ENCODE peak calls at places on chromosomes 2 and 18, in five cellular contexts. N is CD4-positive, alpha-beta T cell; B is hepatocyte; E is endothelial cell; G is A673. J is an unnamed sample.

GRCh38 chr2:161044095-161044874 is 115.9 kb upstream of the TANK start:
- DNase-seq in E (no peak), N (no peak), B (no peak), G (no peak), J (no peak)

GRCh38 chr2:99900589-99900988 is 241.8 kb downstream of the AFF3 start:
- DNase-seq in B (no peak), G (no peak), E (no peak), N (no peak), J (no peak)

GRCh38 chr2:23456881-23457760 is 72.1 kb downstream of the KLHL29 start:
- DNase-seq in E (no peak), N (no peak), B (no peak), G (no peak), J (no peak)

GRCh38 chr2:239793851-239794250 is 231.3 kb downstream of the NDUFA10 start:
- DNase-seq in B (no peak), N (no peak), G (no peak), E (no peak), J (no peak)

GRCh38 chr2:75320893-75321292 is 121.6 kb upstream of the TACR1 start:
- DNase-seq in E (no peak), G (no peak), B (no peak), N (no peak), J (no peak)

GRCh38 chr2:3042601-3043585 is 334.7 kb downstream of the EIPR1 start:
- DNase-seq in G (no peak), B (no peak), E (no peak), N (no peak), J (no peak)

GRCh38 chr18:46283268-46283667 is 179.1 kb downstream of the HAUS1 start:
- DNase-seq in B (no peak), G (peak; percentile 35), E (no peak), N (no peak), J (no peak)

GRCh38 chr2:176075476-176075875 is 8.3 kb downstream of the EVX2 start:
- DNase-seq in G (peak; percentile 63), B (peak; percentile 28), N (no peak), E (peak; percentile 40), J (no peak)

GRCh38 chr2:169877406-169877805 is 50.2 kb downstream of the UBR3 start:
- DNase-seq in G (peak; percentile 10), E (no peak), N (no peak), B (peak; percentile 29), J (no peak)

GRCh38 chr2:124666976-124667375 is 641.9 kb downstream of the CNTNAP5 start:
- DNase-seq in E (no peak), B (no peak), G (no peak), N (no peak), J (peak; percentile 1)

GRCh38 chr2:203412555-203413331 is 84.5 kb downstream of the ABI2 start:
- DNase-seq in N (no peak), G (no peak), B (no peak), E (no peak), J (no peak)

GRCh38 chr2:203949228-203949627 is 12.7 kb downstream of the ICOS start:
- DNase-seq in B (no peak), G (no peak), E (no peak), N (no peak), J (no peak)

GRCh38 chr2:10901160-10901559 is 10.6 kb upstream of the KCNF1 start:
- DNase-seq in G (no peak), N (no peak), E (no peak), B (peak; percentile 33), J (peak; percentile 97)

GRCh38 chr2:66790651-66791181 is 355.8 kb downstream of the MEIS1 start:
- DNase-seq in B (no peak), N (no peak), E (no peak), G (no peak), J (no peak)

GRCh38 chr2:17539993-17540812 is at the start of gene VSNL1:
- DNase-seq in G (peak; percentile 99), N (no peak), B (peak; percentile 94), E (peak; percentile 94), J (peak; percentile 92)

GRCh38 chr2:199987586-199987985 is 32.2 kb downstream of the MAIP1 start:
- DNase-seq in G (no peak), E (no peak), N (no peak), B (no peak), J (no peak)

GRCh38 chr2:157785200-157785599 is 90.9 kb downstream of the ACVR1 start:
- DNase-seq in E (no peak), N (no peak), G (peak; percentile 71), B (no peak), J (no peak)

GRCh38 chr2:109048159-109048558 is 59.1 kb upstream of the EDAR start:
- DNase-seq in G (no peak), B (no peak), N (no peak), E (no peak), J (no peak)

GRCh38 chr2:109428841-109429710 is 184.7 kb downstream of the SEPTIN10 start:
- DNase-seq in B (no peak), E (no peak), N (no peak), G (no peak), J (no peak)

GRCh38 chr2:173048901-173049661 is 26.6 kb upstream of the MAP3K20 start:
- DNase-seq in B (peak; percentile 82), E (no peak), G (peak; percentile 91), N (no peak), J (peak; percentile 84)

GRCh38 chr2:237438082-237438925 is 24.3 kb upstream of the COL6A3 start:
- DNase-seq in G (no peak), B (peak; percentile 74), N (no peak), E (no peak), J (peak; percentile 16)

GRCh38 chr2:72893594-72894319 is 6.5 kb downstream of the SPR start:
- DNase-seq in E (peak; percentile 84), B (peak; percentile 79), N (no peak), G (peak; percentile 75), J (peak; percentile 56)

GRCh38 chr2:106280653-106281202 is 86.6 kb upstream of the UXS1 start:
- DNase-seq in G (no peak), B (no peak), E (no peak), N (no peak), J (no peak)

GRCh38 chr2:169694894-169695260 is 608 bp downstream of the PHOSPHO2 start:
- DNase-seq in E (no peak), N (no peak), G (no peak), B (no peak), J (no peak)

GRCh38 chr2:59584958-59585357 is 968.5 kb downstream of the BCL11A start:
- DNase-seq in E (peak; percentile 53), B (peak; percentile 14), G (peak; percentile 18), N (no peak), J (no peak)